ENCODE peak calls at places on chromosome 21, in seven cellular contexts. R is K562, I is H9, U is astrocyte, O is IMR-90, X is PC-3, V is HepG2. A is an unnamed sample. For H3K27me3, the result is how much of the 10 kb centered on the place peaks cover.

GRCh38 chr21:15895142-15896106 is 165.6 kb downstream of the USP25 start:
- DNase-seq in R (no peak), I (no peak), U (peak), O (peak), X (no peak), V (no peak), A (no peak)

GRCh38 chr21:29634410-29634809 is 305.4 kb downstream of the GRIK1 start:
- DNase-seq in R (no peak), I (no peak), U (no peak), O (no peak), X (no peak), V (no peak), A (no peak)

GRCh38 chr21:30680586-30680985 is 37.9 kb downstream of the KRTAP20-3 start:
- DNase-seq in R (no peak), I (no peak), U (no peak), O (no peak), X (no peak), V (no peak), A (no peak)

GRCh38 chr21:15005391-15005790 is 59.4 kb downstream of the NRIP1 start:
- DNase-seq in R (no peak), I (peak), U (no peak), O (peak), X (no peak), V (no peak), A (peak)

GRCh38 chr21:34204021-34204420 is 130.6 kb downstream of the MRPS6 start:
- DNase-seq in R (no peak), I (no peak), U (no peak), O (no peak), X (no peak), V (no peak), A (no peak)

GRCh38 chr21:15211491-15212133 is 146.8 kb upstream of the NRIP1 start:
- DNase-seq in R (no peak), I (no peak), U (no peak), O (no peak), X (no peak), V (peak), A (no peak)

GRCh38 chr21:35257413-35257812 is 208.3 kb upstream of the RUNX1 start:
- DNase-seq in R (no peak), I (no peak), U (peak), O (peak), X (peak), V (no peak), A (no peak)

GRCh38 chr21:31098576-31099005 is 60.3 kb upstream of the KRTAP19-8 start:
- DNase-seq in R (peak), I (peak), U (peak), O (peak), X (peak), V (peak), A (peak)

GRCh38 chr21:20570824-20571232 is 427.4 kb upstream of the NCAM2 start:
- DNase-seq in R (peak), I (peak), U (no peak), O (no peak), X (peak), V (no peak), A (no peak)

GRCh38 chr21:35840197-35840799 is 220.0 kb downstream of the SETD4 start:
- DNase-seq in R (peak), I (no peak), U (peak), O (peak), X (peak), V (peak), A (peak)

GRCh38 chr21:42155045-42155855 is 63.7 kb upstream of the ABCG1 start:
- DNase-seq in R (no peak), I (peak), U (no peak), O (no peak), X (no peak), V (no peak), A (peak)

GRCh38 chr21:36584980-36585940 is 105.3 kb upstream of the CLDN14 start:
- DNase-seq in R (no peak), I (no peak), U (no peak), O (no peak), X (peak), V (no peak), A (peak)

GRCh38 chr21:20020032-20020431 is 978.2 kb upstream of the NCAM2 start:
- DNase-seq in R (no peak), I (no peak), U (no peak), O (no peak), X (no peak), V (no peak), A (no peak)

GRCh38 chr21:37245151-37245550 is 22.0 kb downstream of the VPS26C start:
- DNase-seq in R (no peak), I (no peak), U (no peak), O (no peak), X (no peak), V (no peak), A (no peak)

GRCh38 chr21:25342811-25343210 is 264.5 kb downstream of the MRPL39 start:
- DNase-seq in R (no peak), I (no peak), U (peak), O (peak), X (no peak), V (no peak), A (no peak)

GRCh38 chr21:34075760-34076159 is 2.4 kb downstream of the MRPS6 start:
- DNase-seq in R (no peak), I (no peak), U (no peak), O (no peak), X (no peak), V (no peak), A (peak)

GRCh38 chr21:25568230-25568629 is 39.1 kb downstream of the MRPL39 start:
- DNase-seq in R (no peak), I (no peak), U (peak), O (peak), X (no peak), V (no peak), A (no peak)

GRCh38 chr21:25906554-25906953 is 171.8 kb downstream of the GABPA start:
- DNase-seq in R (no peak), I (no peak), U (no peak), O (no peak), X (no peak), V (no peak), A (no peak)

GRCh38 chr21:41374867-41375533 is 13.2 kb downstream of the MX2 start:
- DNase-seq in R (no peak), I (no peak), U (no peak), O (no peak), X (no peak), V (no peak), A (peak)

GRCh38 chr21:35203093-35204021 is 154.3 kb upstream of the RUNX1 start:
- DNase-seq in R (no peak), I (no peak), U (peak), O (peak), X (peak), V (no peak), A (no peak)

GRCh38 chr21:35984654-35985366 is 75.5 kb downstream of the SETD4 start:
- DNase-seq in R (no peak), I (no peak), U (no peak), O (no peak), X (peak), V (peak), A (no peak)

GRCh38 chr21:26686278-26686677 is 113.2 kb upstream of the CYYR1 start:
- DNase-seq in R (no peak), I (peak), U (no peak), O (peak), X (peak), V (no peak), A (peak)

GRCh38 chr21:24436236-24436635 is 1171.0 kb downstream of the MRPL39 start:
- DNase-seq in R (no peak), I (no peak), U (no peak), O (no peak), X (no peak), V (no peak), A (no peak)

GRCh38 chr21:44703731-44704635 is 7.0 kb downstream of the KRTAP10-12 start:
- DNase-seq in R (no peak), I (no peak), U (no peak), O (no peak), X (no peak), V (no peak), A (no peak)

GRCh38 chr21:14533555-14534400 is 12.3 kb downstream of the SAMSN1 start:
- DNase-seq in R (peak), I (no peak), U (peak), O (no peak), X (peak), V (no peak), A (no peak)

GRCh38 chr21:41627428-41627827 is 119.5 kb upstream of the TMPRSS2 start:
- DNase-seq in R (no peak), I (no peak), U (no peak), O (peak), X (peak), V (no peak), A (no peak)

GRCh38 chr21:20592482-20592881 is 405.7 kb upstream of the NCAM2 start:
- DNase-seq in R (no peak), I (no peak), U (no peak), O (no peak), X (no peak), V (no peak), A (no peak)

GRCh38 chr21:34302496-34302895 is 61.3 kb upstream of the KCNE2 start:
- DNase-seq in R (no peak), I (no peak), U (no peak), O (peak), X (no peak), V (no peak), A (no peak)

GRCh38 chr21:18547347-18547746 is 143.8 kb upstream of the TMPRSS15 start:
- DNase-seq in R (no peak), I (no peak), U (no peak), O (no peak), X (no peak), V (no peak), A (no peak)

GRCh38 chr21:18550361-18550760 is 146.8 kb upstream of the TMPRSS15 start:
- DNase-seq in R (no peak), I (no peak), U (no peak), O (no peak), X (no peak), V (no peak), A (no peak)

GRCh38 chr21:18545908-18546307 is 142.3 kb upstream of the TMPRSS15 start:
- DNase-seq in R (no peak), I (no peak), U (peak), O (no peak), X (peak), V (no peak), A (no peak)

GRCh38 chr21:18548249-18548648 is 144.7 kb upstream of the TMPRSS15 start:
- DNase-seq in R (no peak), I (no peak), U (no peak), O (no peak), X (no peak), V (no peak), A (no peak)

DNA sequence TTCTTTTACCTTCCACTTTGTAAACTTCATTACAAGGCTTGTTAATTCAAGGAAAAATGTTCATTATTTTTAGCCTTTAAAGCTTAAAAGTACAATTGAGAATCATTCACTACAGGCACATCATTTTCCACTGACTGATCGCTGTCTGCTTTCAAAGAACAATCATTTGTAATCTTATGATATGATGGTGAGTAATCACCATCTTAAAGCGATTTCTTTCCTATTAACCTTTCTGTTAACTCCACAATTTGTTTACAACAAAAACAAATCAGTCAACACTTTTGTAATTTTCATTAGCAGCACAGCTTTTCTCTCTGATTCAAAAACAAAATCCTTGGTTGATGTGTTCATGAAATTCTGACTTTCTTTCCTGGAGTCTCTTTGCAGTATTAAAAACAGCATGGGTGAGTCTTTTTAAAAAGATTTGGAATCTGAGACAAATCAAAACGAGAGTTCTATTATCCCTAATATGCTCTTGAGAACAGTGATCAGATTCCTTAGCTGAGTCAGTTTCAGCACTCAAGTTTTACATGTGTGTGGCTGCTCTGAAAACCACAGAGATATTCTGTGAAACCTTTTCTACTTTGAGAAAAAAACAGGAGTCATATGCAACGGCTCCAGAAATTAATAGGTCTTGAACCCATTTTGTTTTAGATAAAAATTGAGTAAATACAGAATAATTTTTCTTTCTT is 145.8 kb upstream of the TMPRSS15 start:
- DNase-seq in R (no peak), I (no peak), U (peak), O (no peak), X (no peak), V (no peak), A (no peak)
- H3K4me2 ChIP-seq in R (no peak), I (no peak), U (peak), O (no peak), X (no peak), V (no peak), A (no peak)

DNA sequence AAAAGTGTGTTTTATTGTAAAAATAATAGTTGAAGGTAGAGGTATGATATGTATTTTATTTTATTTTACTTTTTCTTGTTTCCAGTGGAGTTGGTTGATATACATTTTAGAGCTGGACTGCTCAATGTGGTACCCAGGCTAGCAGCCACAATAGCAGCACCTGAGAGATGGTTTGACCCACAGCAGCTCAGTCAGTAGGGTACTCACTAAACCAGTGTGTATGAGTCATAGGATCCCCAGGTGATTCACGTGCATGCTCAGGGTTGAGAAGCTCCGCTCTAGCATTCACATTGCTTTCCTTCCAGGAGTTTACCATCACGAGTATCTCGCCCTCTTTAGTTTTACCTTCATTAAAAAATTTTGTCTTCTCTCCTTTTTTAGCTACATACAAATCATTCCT is 96.0 kb upstream of the PAXBP1 start:
- DNase-seq in R (no peak), I (no peak), U (no peak), O (no peak), X (peak), V (no peak), A (no peak)
- H3K27me3 ChIP-seq in R (under half), I (under half), U (under half), O (under half), X (half or more), V (under half), A (under half)

GRCh38 chr21:17782051-17782450 is 37.1 kb downstream of the C21orf91 start:
- DNase-seq in R (no peak), I (no peak), U (no peak), O (no peak), X (no peak), V (no peak), A (no peak)

GRCh38 chr21:17785403-17785788 is 33.8 kb downstream of the C21orf91 start:
- DNase-seq in R (no peak), I (no peak), U (no peak), O (no peak), X (no peak), V (no peak), A (no peak)

GRCh38 chr21:17783003-17783402 is 36.2 kb downstream of the C21orf91 start:
- DNase-seq in R (no peak), I (no peak), U (no peak), O (no peak), X (no peak), V (no peak), A (no peak)

GRCh38 chr21:17784604-17785402 is 34.4 kb downstream of the C21orf91 start:
- DNase-seq in R (no peak), I (no peak), U (peak), O (no peak), X (peak), V (no peak), A (no peak)

DNA sequence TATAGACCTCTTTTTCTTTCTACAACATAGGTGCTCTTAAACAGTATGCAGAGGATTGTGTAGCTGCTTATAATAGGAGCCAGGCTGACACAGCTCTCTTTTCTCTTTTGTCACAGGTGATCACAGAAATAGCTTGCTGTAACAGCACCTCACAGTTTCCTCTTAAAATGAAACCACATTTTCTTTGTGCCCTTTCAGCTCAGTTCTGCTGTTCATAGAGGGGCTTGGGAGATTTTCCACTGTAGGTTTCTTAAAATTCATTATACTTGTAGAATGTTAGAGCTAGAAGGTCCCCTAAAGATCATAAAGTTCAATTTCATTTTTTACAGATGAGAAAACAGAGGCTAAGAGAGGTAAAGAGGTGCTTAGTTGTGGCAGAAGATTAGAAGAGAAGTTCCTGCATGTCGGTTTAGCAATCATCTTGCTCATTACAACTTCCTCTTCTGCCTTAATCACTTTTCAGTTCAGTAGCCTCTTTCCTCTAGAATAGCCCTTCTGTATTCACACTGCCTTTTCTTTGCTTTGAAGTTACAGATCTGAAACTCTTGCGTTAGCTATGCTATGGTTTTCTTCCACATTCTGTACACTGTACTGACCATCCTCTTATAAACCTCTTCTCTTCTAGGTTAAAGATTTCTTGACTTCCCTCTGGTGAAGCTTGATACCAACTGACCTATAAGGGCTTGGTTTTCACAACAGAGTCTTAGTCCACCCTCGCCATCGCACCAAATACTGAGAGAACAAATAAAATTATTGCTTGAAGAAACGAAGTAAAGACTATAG is 35.1 kb downstream of the C21orf91 start:
- DNase-seq in R (no peak), I (no peak), U (no peak), O (no peak), X (no peak), V (no peak), A (no peak)
- H3K27ac ChIP-seq in R (no peak), I (no peak), U (no peak), O (no peak), X (no peak), V (no peak), A (peak)

GRCh38 chr21:39630191-39630591 is 17.5 kb downstream of the B3GALT5 start:
- DNase-seq in R (no peak), I (no peak), U (peak), O (peak), X (peak), V (no peak), A (no peak)
- H3K4me2 ChIP-seq in R (no peak), I (no peak), U (peak), O (peak), X (peak), V (no peak), A (no peak)

DNA sequence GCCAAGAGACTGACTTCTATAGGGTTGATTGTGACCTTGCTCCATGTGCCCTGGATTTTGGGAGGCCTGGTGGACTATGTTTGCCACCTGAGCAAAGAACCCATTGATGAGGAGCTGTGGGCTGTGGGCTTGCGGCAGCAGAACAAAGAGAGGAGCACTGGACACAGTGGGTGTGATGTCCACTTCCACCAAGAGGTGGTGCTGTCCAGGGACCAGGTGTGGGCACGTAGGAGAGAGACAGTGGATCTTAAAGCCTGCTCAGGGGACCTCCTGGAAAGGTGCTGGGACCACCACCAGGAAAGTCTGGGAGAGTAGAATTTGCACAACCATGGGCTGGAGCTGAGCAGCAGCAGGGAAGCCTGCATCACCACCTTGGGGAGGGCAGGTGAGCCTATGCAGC is 106.7 kb upstream of the ETS2 start:
- DNase-seq in R (peak), I (peak), U (no peak), O (no peak), X (no peak), V (peak), A (peak)
- H3K27me3 ChIP-seq in R (under half), I (under half), U (under half), O (half or more), X (under half), V (under half), A (under half)

GRCh38 chr21:32521736-32522360 is 63.5 kb downstream of the TCP10L start:
- DNase-seq in R (no peak), I (no peak), U (no peak), O (no peak), X (no peak), V (no peak), A (no peak)

GRCh38 chr21:32525282-32525681 is 60.0 kb downstream of the TCP10L start:
- DNase-seq in R (no peak), I (peak), U (no peak), O (no peak), X (no peak), V (no peak), A (no peak)

GRCh38 chr21:32520885-32521735 is 64.2 kb downstream of the TCP10L start:
- DNase-seq in R (no peak), I (no peak), U (peak), O (peak), X (peak), V (no peak), A (no peak)

GRCh38 chr21:32524010-32524719 is 61.2 kb downstream of the TCP10L start:
- DNase-seq in R (no peak), I (no peak), U (peak), O (peak), X (no peak), V (no peak), A (no peak)

DNA sequence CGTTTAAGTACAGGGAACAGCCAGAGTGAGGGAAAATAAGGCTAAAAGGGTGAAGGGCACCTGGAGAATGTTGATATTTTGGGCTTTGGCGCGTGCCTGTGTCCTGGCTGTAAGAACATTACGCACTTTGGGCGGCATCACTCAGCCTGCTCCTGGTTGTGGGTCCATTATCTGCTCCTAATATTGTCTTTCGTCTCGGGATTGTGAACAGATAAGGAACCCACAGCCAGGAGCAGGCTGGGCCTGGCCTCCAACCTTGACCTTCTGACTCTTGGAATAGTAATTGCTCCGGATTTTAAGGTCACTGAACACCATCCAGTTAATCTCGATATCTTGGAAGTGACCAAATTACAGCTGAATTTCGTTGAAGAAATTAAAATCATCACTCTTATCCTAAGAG is 61.9 kb downstream of the TCP10L start:
- DNase-seq in R (no peak), I (no peak), U (no peak), O (no peak), X (no peak), V (no peak), A (no peak)
- H3K27ac ChIP-seq in R (no peak), I (no peak), U (peak), O (no peak), X (no peak), V (no peak), A (no peak)